ENCODE peak calls at places on chromosomes 4 and X, in eight cellular contexts. One of them, this sample, is unnamed.

GRCh38 chr4:111556861-111557260 is 588.4 kb upstream of the FAM241A start:
- DNase-seq in GM23248: peak; percentile 49
- DNase-seq in astrocyte of the hippocampus: no peak
- DNase-seq in GM12878: no peak
- DNase-seq in activated CD8-positive, alpha-beta memory T cell treated with anti-CD3 and anti-CD28 coated beads for 1 hour: no peak
- DNase-seq in neural crest cell: no peak
- DNase-seq in coronary artery: no peak
- DNase-seq in HepG2: no peak
- DNase-seq in this sample: no peak

GRCh38 chrX:120125444-120125843 is 9.7 kb upstream of the RHOXF1 start:
- DNase-seq in GM23248: no peak
- DNase-seq in astrocyte of the hippocampus: no peak
- DNase-seq in GM12878: no peak
- DNase-seq in activated CD8-positive, alpha-beta memory T cell treated with anti-CD3 and anti-CD28 coated beads for 1 hour: no peak
- DNase-seq in neural crest cell: no peak
- DNase-seq in coronary artery: no peak
- DNase-seq in HepG2: no peak
- DNase-seq in this sample: no peak

GRCh38 chr4:145278341-145279121 is 98.1 kb upstream of the OTUD4 start:
- DNase-seq in GM23248: peak; percentile 62
- DNase-seq in astrocyte of the hippocampus: peak; percentile 57
- DNase-seq in GM12878: no peak
- DNase-seq in activated CD8-positive, alpha-beta memory T cell treated with anti-CD3 and anti-CD28 coated beads for 1 hour: no peak
- DNase-seq in neural crest cell: no peak
- DNase-seq in coronary artery: no peak
- DNase-seq in HepG2: no peak
- DNase-seq in this sample: no peak

GRCh38 chrX:8783100-8784098 is 17.8 kb downstream of the FAM9A start:
- DNase-seq in GM23248: peak; percentile 10
- DNase-seq in astrocyte of the hippocampus: peak; percentile 7
- DNase-seq in GM12878: no peak
- DNase-seq in activated CD8-positive, alpha-beta memory T cell treated with anti-CD3 and anti-CD28 coated beads for 1 hour: no peak
- DNase-seq in neural crest cell: no peak
- DNase-seq in coronary artery: no peak
- DNase-seq in HepG2: peak; percentile 6
- DNase-seq in this sample: peak; percentile 68

GRCh38 chr4:177292171-177292570 is 17.5 kb upstream of the NEIL3 start:
- DNase-seq in GM23248: no peak
- DNase-seq in astrocyte of the hippocampus: no peak
- DNase-seq in GM12878: no peak
- DNase-seq in activated CD8-positive, alpha-beta memory T cell treated with anti-CD3 and anti-CD28 coated beads for 1 hour: no peak
- DNase-seq in neural crest cell: no peak
- DNase-seq in coronary artery: no peak
- DNase-seq in HepG2: no peak
- DNase-seq in this sample: no peak

GRCh38 chrX:5236096-5236495 is 992.6 kb downstream of the NLGN4X start:
- DNase-seq in GM23248: no peak
- DNase-seq in astrocyte of the hippocampus: peak; percentile 10
- DNase-seq in GM12878: no peak
- DNase-seq in activated CD8-positive, alpha-beta memory T cell treated with anti-CD3 and anti-CD28 coated beads for 1 hour: no peak
- DNase-seq in neural crest cell: peak; percentile 2
- DNase-seq in coronary artery: no peak
- DNase-seq in HepG2: no peak
- DNase-seq in this sample: no peak

GRCh38 chr4:96677499-96677898 is 837.6 kb downstream of the PDHA2 start:
- DNase-seq in GM23248: no peak
- DNase-seq in astrocyte of the hippocampus: peak; percentile 36
- DNase-seq in GM12878: no peak
- DNase-seq in activated CD8-positive, alpha-beta memory T cell treated with anti-CD3 and anti-CD28 coated beads for 1 hour: no peak
- DNase-seq in neural crest cell: no peak
- DNase-seq in coronary artery: no peak
- DNase-seq in HepG2: no peak
- DNase-seq in this sample: no peak

GRCh38 chrX:10049246-10049645 is 82.1 kb downstream of the CLDN34 start:
- DNase-seq in GM23248: peak; percentile 2
- DNase-seq in astrocyte of the hippocampus: no peak
- DNase-seq in GM12878: no peak
- DNase-seq in activated CD8-positive, alpha-beta memory T cell treated with anti-CD3 and anti-CD28 coated beads for 1 hour: no peak
- DNase-seq in neural crest cell: no peak
- DNase-seq in coronary artery: no peak
- DNase-seq in HepG2: no peak
- DNase-seq in this sample: no peak

GRCh38 chr4:152352645-152353116 is 183.2 kb downstream of the FBXW7 start:
- DNase-seq in GM23248: peak; percentile 96
- DNase-seq in astrocyte of the hippocampus: peak; percentile 93
- DNase-seq in GM12878: peak; percentile 59
- DNase-seq in activated CD8-positive, alpha-beta memory T cell treated with anti-CD3 and anti-CD28 coated beads for 1 hour: no peak
- DNase-seq in neural crest cell: peak; percentile 34
- DNase-seq in coronary artery: peak; percentile 77
- DNase-seq in HepG2: peak; percentile 46
- DNase-seq in this sample: no peak

GRCh38 chrX:141733371-141733770 is 34.8 kb upstream of the SPANXD start:
- DNase-seq in GM23248: no peak
- DNase-seq in astrocyte of the hippocampus: peak; percentile 16
- DNase-seq in GM12878: no peak
- DNase-seq in activated CD8-positive, alpha-beta memory T cell treated with anti-CD3 and anti-CD28 coated beads for 1 hour: no peak
- DNase-seq in neural crest cell: no peak
- DNase-seq in coronary artery: no peak
- DNase-seq in HepG2: no peak
- DNase-seq in this sample: no peak

GRCh38 chrX:154096140-154097002 is 1.1 kb downstream of the MECP2 start:
- DNase-seq in GM23248: peak; percentile 71
- DNase-seq in astrocyte of the hippocampus: peak; percentile 31
- DNase-seq in GM12878: no peak
- DNase-seq in activated CD8-positive, alpha-beta memory T cell treated with anti-CD3 and anti-CD28 coated beads for 1 hour: no peak
- DNase-seq in neural crest cell: no peak
- DNase-seq in coronary artery: no peak
- DNase-seq in HepG2: peak; percentile 12
- DNase-seq in this sample: peak; percentile 66

GRCh38 chr4:53507671-53508286 is 83.5 kb downstream of the LNX1 start:
- DNase-seq in GM23248: peak; percentile 9
- DNase-seq in astrocyte of the hippocampus: peak; percentile 95
- DNase-seq in GM12878: no peak
- DNase-seq in activated CD8-positive, alpha-beta memory T cell treated with anti-CD3 and anti-CD28 coated beads for 1 hour: no peak
- DNase-seq in neural crest cell: no peak
- DNase-seq in coronary artery: peak; percentile 90
- DNase-seq in HepG2: peak; percentile 30
- DNase-seq in this sample: no peak

GRCh38 chr4:82890602-82890912 is 396 bp downstream of the SEC31A start:
- DNase-seq in GM23248: no peak
- DNase-seq in astrocyte of the hippocampus: no peak
- DNase-seq in GM12878: no peak
- DNase-seq in activated CD8-positive, alpha-beta memory T cell treated with anti-CD3 and anti-CD28 coated beads for 1 hour: no peak
- DNase-seq in neural crest cell: no peak
- DNase-seq in coronary artery: no peak
- DNase-seq in HepG2: no peak
- DNase-seq in this sample: no peak

GRCh38 chrX:108439961-108440696 is 491 bp downstream of the COL4A5 start:
- DNase-seq in GM23248: peak; percentile 55
- DNase-seq in astrocyte of the hippocampus: no peak
- DNase-seq in GM12878: no peak
- DNase-seq in activated CD8-positive, alpha-beta memory T cell treated with anti-CD3 and anti-CD28 coated beads for 1 hour: no peak
- DNase-seq in neural crest cell: peak; percentile 31
- DNase-seq in coronary artery: no peak
- DNase-seq in HepG2: no peak
- DNase-seq in this sample: no peak

This sample was measured in activated effector memory CD4-positive, alpha-beta T cell treated with anti-CD3 and anti-CD28 coated beads, Interleukin-2, amount 50 U/mL, for 16 hours.